ENCODE peak calls at places on chromosomes 16 and 17, in four cellular contexts. K is kidney, G is uterus, V is testis. F is an unnamed sample.

GRCh38 chr17:78185981-78186688 is 717 bp downstream of the TK1 start:
- DNase-seq in K (no peak), G (peak), V (no peak), F (peak)

GRCh38 chr16:28491080-28491969 is 549 bp downstream of the CLN3 start:
- DNase-seq in K (peak), G (peak), V (peak), F (peak)

GRCh38 chr16:29906520-29907244 is 6.4 kb downstream of the ASPHD1 start:
- DNase-seq in K (no peak), G (no peak), V (no peak), F (no peak)

GRCh38 chr16:88329726-88330700 is 52.7 kb upstream of the ZNF469 start:
- DNase-seq in K (peak), G (no peak), V (no peak), F (no peak)

GRCh38 chr17:3828151-3828851 is 17.7 kb downstream of the NCBP3 start:
- DNase-seq in K (no peak), G (no peak), V (no peak), F (no peak)

GRCh38 chr16:1133271-1133670 is 19.6 kb upstream of the CACNA1H start:
- DNase-seq in K (no peak), G (no peak), V (no peak), F (no peak)

GRCh38 chr17:48539177-48539576 is 5.7 kb downstream of the HOXB2 start:
- DNase-seq in K (no peak), G (no peak), V (no peak), F (no peak)

GRCh38 chr16:15907863-15908478 is 19.6 kb upstream of the CEP20 start:
- DNase-seq in K (no peak), G (no peak), V (peak), F (no peak)

GRCh38 chr17:27975146-27976011 is 67.1 kb upstream of the NLK start:
- DNase-seq in K (no peak), G (no peak), V (no peak), F (no peak)

GRCh38 chr16:3175157-3176153 is 12.5 kb upstream of the OR1F1 start:
- DNase-seq in K (peak), G (no peak), V (no peak), F (no peak)

GRCh38 chr17:50035930-50036329 is 20.0 kb upstream of the ITGA3 start:
- DNase-seq in K (no peak), G (no peak), V (no peak), F (no peak)

GRCh38 chr17:50037321-50038107 is 18.4 kb upstream of the ITGA3 start:
- DNase-seq in K (peak), G (peak), V (peak), F (peak)

GRCh38 chr17:50036455-50037320 is 19.2 kb upstream of the ITGA3 start:
- DNase-seq in K (no peak), G (no peak), V (no peak), F (no peak)

GRCh38 chr17:50034504-50035364 is 21.2 kb upstream of the ITGA3 start:
- DNase-seq in K (no peak), G (no peak), V (no peak), F (no peak)

GRCh38 chr17:50035421-50035879 is 20.5 kb upstream of the ITGA3 start:
- DNase-seq in K (no peak), G (no peak), V (no peak), F (no peak)
- TF ChIP-seq CTCF in K (no peak), G (no peak), V (no peak), F (no peak)

DNA sequence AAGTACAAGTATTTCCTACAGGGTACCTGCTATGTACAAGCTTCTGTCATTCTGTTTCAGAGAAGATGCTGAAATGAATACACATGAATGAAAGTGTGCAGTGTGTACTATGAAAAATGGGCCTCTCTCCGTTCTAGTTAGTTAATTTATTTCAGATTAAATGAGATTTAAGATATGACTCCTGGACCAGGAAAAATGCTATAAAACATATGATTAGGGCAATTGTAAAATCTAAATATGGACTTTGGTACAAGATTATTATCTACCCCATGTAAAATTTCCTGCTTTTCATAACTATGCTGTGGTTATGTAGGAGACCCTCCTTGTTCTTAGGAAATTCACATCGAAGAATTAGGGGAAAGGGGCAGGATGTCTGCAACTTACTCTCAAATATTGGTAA is 28.9 kb downstream of the MYO1D start:
- DNase-seq in K (no peak), G (no peak), V (no peak), F (no peak)
- H3K27ac ChIP-seq in K (no peak), G (no peak), V (no peak), F (no peak)

DNA sequence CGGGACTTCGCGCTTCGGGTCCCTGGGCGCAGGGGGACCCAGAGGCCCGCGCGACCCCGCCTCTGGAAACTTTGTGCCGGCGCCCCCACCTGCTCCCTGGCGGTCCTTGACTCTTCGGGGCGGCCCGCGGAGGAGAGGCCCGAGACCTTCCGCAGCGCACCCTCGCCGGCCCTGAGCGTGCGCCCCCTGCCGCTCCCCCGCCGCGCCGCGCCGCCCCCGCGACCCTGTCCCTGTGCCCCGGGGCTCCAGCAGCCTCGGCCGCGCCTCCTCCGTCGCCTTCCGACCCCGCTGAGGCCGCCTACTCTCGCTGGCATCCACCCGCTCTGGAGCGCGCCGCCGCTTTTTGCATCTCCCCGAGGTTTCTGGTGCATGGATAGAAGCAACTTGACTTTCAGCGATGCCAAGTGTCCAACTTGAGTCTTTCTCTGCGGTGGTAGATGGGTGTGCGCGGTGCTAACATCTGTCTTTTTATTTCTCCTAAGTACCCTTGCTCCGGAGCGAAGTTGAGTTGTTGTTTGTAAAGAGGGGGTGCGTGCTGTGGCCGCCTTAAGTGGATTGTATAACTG is 414 bp downstream of the DUSP14 start:
- DNase-seq in K (peak), G (peak), V (peak), F (peak)
- TF ChIP-seq CTCF in K (peak), G (peak), V (no peak), F (peak)

DNA sequence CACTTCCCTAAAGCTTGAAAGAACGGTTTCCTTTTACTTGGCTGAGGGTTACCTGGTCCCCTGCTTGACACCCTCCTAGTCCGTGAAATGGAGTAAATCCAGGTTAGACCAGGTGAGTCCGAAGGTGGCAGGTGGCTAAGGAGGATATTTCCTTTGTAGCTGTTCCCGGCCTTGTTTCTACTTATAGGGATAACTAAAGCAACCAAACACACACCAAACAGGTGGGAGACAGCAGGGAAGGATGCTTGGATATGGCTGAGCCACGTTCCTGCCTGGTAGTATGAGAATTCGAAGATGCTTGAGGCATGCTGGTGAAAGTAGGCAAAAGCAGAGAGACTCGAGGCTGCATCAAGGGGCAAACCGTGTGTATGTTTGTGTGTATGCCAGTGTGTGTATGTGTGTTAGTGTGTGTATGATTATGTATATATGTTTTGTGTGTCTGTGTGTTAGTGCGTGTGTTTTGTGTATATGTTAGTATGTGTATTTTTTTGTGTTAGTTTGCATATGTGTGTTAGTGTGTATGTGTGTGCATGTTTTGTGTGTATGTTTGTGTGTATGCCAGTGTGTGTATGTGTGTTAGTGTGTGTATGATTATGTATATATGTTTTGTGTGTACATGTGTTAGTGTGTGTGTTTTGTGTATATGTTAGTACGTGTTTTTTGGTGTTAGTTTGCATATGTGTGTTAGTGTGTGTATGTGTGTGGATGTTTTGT is 28.9 kb downstream of the RBFOX1 start:
- DNase-seq in K (no peak), G (no peak), V (no peak), F (no peak)
- H3K27ac ChIP-seq in K (no peak), G (no peak), V (no peak), F (peak)

GRCh38 chr17:56914641-56915263 is 903 bp upstream of the TRIM25 start:
- DNase-seq in K (no peak), G (no peak), V (peak), F (no peak)

GRCh38 chr17:56913000-56913866 is 616 bp downstream of the TRIM25 start:
- DNase-seq in K (peak), G (no peak), V (no peak), F (no peak)

GRCh38 chr17:56910509-56911235 is 3.2 kb downstream of the TRIM25 start:
- DNase-seq in K (no peak), G (no peak), V (no peak), F (no peak)

GRCh38 chr17:56912105-56912999 is 1.5 kb downstream of the TRIM25 start:
- DNase-seq in K (no peak), G (peak), V (peak), F (peak)

DNA sequence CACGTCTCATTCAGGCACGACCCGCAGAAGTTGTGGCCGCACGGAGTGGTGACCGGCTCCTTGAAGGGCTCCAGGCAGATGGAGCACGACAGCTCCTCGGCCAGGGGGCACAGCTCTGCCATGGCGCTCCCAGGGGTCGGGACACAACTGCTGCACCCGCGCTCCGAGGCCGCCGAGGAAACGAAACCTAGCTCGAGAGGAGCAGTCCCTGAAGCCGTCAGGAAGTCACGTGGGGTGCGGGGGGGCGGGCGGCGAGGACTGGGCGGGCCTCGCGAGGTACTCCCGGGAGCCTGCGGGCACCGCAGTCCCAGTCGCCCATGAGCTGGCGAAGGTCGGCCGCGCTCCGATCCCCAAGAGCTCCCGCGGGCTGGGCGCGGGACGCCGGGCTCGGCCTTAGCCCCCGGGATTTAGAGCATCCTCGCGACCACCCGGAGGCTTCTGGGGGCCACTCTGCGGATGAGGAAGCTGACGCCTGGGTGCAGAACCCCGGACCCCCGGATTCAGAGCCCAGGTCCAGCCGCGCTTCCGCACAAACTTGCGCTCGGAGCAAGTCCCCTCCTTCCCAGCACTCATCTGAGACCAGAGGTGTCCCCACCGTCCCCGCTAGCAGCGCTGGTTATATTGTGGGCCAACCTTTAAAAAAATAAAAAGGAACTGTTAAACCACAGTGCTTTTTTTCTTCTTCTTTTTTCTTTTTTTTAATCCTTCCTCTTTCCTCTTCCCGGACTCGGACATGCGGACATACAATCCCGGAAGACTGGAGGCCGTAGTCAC is at the start of gene TRIM25:
- DNase-seq in K (peak), G (peak), V (peak), F (peak)
- TF ChIP-seq CTCF in K (no peak), G (no peak), V (no peak), F (no peak)

DNA sequence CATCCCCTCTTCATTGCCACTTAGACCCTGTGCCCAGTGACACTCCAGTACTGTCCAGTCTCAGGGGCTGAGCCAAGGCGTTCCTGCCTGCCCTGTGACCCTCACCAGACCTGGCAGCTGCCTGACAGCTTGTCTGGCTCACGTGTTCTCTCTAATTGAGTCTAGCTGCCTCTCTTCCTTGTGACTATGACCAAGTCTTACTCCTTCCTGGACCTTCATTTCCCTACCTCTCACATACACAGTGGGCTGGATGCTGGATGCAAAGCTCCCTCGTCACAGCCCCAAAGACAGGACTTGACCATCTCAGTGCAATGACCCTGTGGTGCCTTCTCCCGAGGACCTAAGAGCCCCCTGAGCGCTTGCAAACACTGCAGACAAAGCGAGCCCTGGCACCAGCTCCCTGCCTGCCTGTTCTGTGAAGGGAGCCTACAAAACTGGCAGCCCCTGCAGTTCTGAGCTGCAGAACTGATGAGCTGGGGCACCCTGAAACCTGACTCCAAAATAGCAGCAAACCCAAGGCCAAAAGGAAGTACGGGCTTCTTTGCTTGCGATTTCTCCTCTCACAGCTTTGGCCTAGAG is 1.7 kb downstream of the DEXI start:
- DNase-seq in K (no peak), G (no peak), V (no peak), F (no peak)
- H3K27ac ChIP-seq in K (peak), G (peak), V (peak), F (peak)

GRCh38 chr17:75287221-75287620 is 2.0 kb downstream of the SLC25A19 start:
- DNase-seq in K (no peak), G (no peak), V (no peak), F (no peak)

GRCh38 chr17:75289122-75289831 is at the start of gene SLC25A19:
- DNase-seq in K (peak), G (peak), V (peak), F (peak)

GRCh38 chr17:75288359-75288758 is 874 bp downstream of the SLC25A19 start:
- DNase-seq in K (no peak), G (no peak), V (no peak), F (no peak)

GRCh38 chr17:75288784-75289121 is 480 bp downstream of the SLC25A19 start:
- DNase-seq in K (no peak), G (no peak), V (no peak), F (no peak)

DNA sequence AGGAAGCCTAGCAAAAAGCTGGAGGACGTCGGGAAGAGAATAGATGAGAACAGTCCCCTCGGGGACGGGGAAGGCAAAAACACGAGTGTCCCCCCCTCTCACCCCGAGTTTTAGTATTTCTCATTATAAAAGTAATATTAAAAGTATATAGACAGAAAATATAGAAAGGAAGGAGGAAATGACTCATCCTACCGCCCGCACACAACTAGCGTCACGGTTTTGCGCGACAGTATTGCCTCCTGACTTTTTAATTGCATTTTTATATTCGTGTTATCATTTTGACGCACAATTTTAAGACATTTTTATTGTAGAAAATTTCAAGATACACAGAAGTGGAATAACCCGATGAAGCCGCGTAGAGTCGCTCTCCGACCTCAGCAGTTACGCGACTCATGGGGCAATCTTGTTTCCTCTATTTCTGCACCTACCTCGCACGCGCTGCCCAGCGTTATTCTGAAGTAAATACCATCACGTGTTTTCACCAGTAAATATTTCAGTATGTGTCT is 652 bp upstream of the SLC25A19 start:
- DNase-seq in K (no peak), G (peak), V (peak), F (peak)
- TF ChIP-seq CTCF in K (peak), G (peak), V (no peak), F (peak)

GRCh38 chr17:16981928-16982327 is 10.0 kb upstream of the TNFRSF13B start:
- DNase-seq in K (no peak), G (no peak), V (no peak), F (no peak)

GRCh38 chr17:16980061-16980460 is 8.1 kb upstream of the TNFRSF13B start:
- DNase-seq in K (no peak), G (no peak), V (no peak), F (no peak)

GRCh38 chr17:16976686-16977550 is 5.0 kb upstream of the TNFRSF13B start:
- DNase-seq in K (no peak), G (no peak), V (no peak), F (no peak)

GRCh38 chr17:16977932-16978331 is 6.0 kb upstream of the TNFRSF13B start:
- DNase-seq in K (no peak), G (no peak), V (no peak), F (no peak)

GRCh38 chr17:16980813-16981731 is 9.2 kb upstream of the TNFRSF13B start:
- DNase-seq in K (no peak), G (no peak), V (no peak), F (no peak)
- H3K27ac ChIP-seq in K (no peak), G (no peak), V (no peak), F (no peak)